ENCODE peak calls at places on chromosomes 12 and 14, in nine cellular contexts. H is stimulated activated CD8-positive, alpha-beta memory T cell treated with anti-CD3 and anti-CD28 coated beads, Interleukin-7, amount 100 ng/mL, for 24 hours; P is cardiac fibroblast; T is T-cell; W is NCI-H774; R is activated naive CD4-positive, alpha-beta T cell treated with anti-CD3 and anti-CD28 coated beads, Interleukin-2, amount 10 ng/mL, durations not matched to agents 7 days and 5 days; J is ACHN; K is amygdala; Z is EH. M is an unnamed sample.

GRCh38 chr12:119258149-119258548 is 76.4 kb upstream of the CCDC60 start:
- DNase-seq in P (no peak), J (no peak), W (peak; percentile 30), T (no peak), H (no peak), R (no peak), Z (no peak), K (no peak), M (no peak)

GRCh38 chr12:121355818-121356217 is 3.6 kb upstream of the ANAPC5 start:
- DNase-seq in P (no peak), K (no peak), H (no peak), Z (no peak), T (no peak), R (no peak), J (no peak), W (no peak), M (no peak)

GRCh38 chr14:71243697-71244096 is 336.4 kb downstream of the PCNX1 start:
- DNase-seq in K (no peak), P (peak; percentile 58), J (no peak), H (no peak), T (no peak), W (no peak), Z (peak; percentile 97), R (no peak), M (no peak)

GRCh38 chr12:56071648-56072047 is 8.3 kb upstream of the ERBB3 start:
- DNase-seq in Z (peak; percentile 84), P (peak; percentile 27), W (no peak), T (no peak), R (no peak), J (no peak), K (no peak), H (no peak), M (no peak)

GRCh38 chr12:24902521-24903304 is 46.2 kb downstream of the BCAT1 start:
- DNase-seq in P (peak; percentile 41), Z (peak; percentile 80), J (peak; percentile 47), W (no peak), H (no peak), K (peak; percentile 28), R (peak; percentile 52), T (no peak), M (no peak)

GRCh38 chr14:81256289-81256960 is 35.7 kb upstream of the GTF2A1 start:
- DNase-seq in Z (no peak), H (no peak), P (no peak), J (no peak), R (no peak), W (no peak), K (no peak), T (no peak), M (no peak)

GRCh38 chr12:4806439-4807115 is 86.4 kb downstream of the GALNT8 start:
- DNase-seq in P (no peak), K (no peak), T (no peak), R (no peak), H (no peak), W (no peak), J (no peak), Z (no peak), M (no peak)

GRCh38 chr12:121003650-121004049 is 12.6 kb downstream of the C12orf43 start:
- DNase-seq in P (no peak), T (no peak), W (no peak), H (no peak), K (no peak), Z (no peak), J (peak; percentile 46), R (no peak), M (no peak)

GRCh38 chr12:84508943-84509342 is 403.7 kb downstream of the SLC6A15 start:
- DNase-seq in H (no peak), J (no peak), Z (no peak), K (no peak), W (no peak), T (no peak), P (peak; percentile 26), R (no peak), M (no peak)

GRCh38 chr12:11705010-11705409 is 55.5 kb downstream of the ETV6 start:
- DNase-seq in R (no peak), Z (peak; percentile 90), W (no peak), P (peak; percentile 92), T (no peak), J (peak; percentile 97), H (no peak), K (no peak), M (no peak)

GRCh38 chr14:36515105-36515593 is 4.9 kb downstream of the NKX2-1 start:
- DNase-seq in W (peak; percentile 31), P (no peak), T (no peak), J (no peak), H (no peak), K (no peak), R (no peak), Z (no peak), M (no peak)

GRCh38 chr12:2804390-2805145 is 7.9 kb upstream of the ITFG2 start:
- DNase-seq in J (peak; percentile 80), Z (peak; percentile 84), H (no peak), K (peak; percentile 3), P (peak; percentile 92), R (no peak), T (no peak), W (no peak), M (no peak)

GRCh38 chr12:114408881-114409795 is 3.2 kb upstream of the TBX5 start:
- DNase-seq in R (no peak), J (no peak), P (peak; percentile 74), T (no peak), Z (peak; percentile 78), K (no peak), H (no peak), W (no peak), M (no peak)

GRCh38 chr12:53514626-53515290 is 7.5 kb upstream of the NPFF start:
- DNase-seq in J (no peak), K (no peak), P (no peak), T (no peak), Z (no peak), R (no peak), W (no peak), H (no peak), M (no peak)

GRCh38 chr14:45699451-45699850 is 446.4 kb upstream of the MIS18BP1 start:
- DNase-seq in Z (no peak), J (no peak), T (no peak), K (no peak), R (no peak), W (no peak), P (no peak), H (no peak), M (no peak)

GRCh38 chr14:78222746-78223145 is 52.6 kb downstream of the NRXN3 start:
- DNase-seq in T (no peak), H (no peak), K (no peak), W (no peak), J (no peak), R (no peak), Z (no peak), P (no peak), M (no peak)

GRCh38 chr14:85195872-85196477 is 334.0 kb upstream of the FLRT2 start:
- DNase-seq in R (no peak), T (no peak), J (peak; percentile 8), W (no peak), K (no peak), P (peak; percentile 41), H (no peak), Z (peak; percentile 17), M (no peak)

GRCh38 chr12:91009319-91009950 is 4.7 kb upstream of the EPYC start:
- DNase-seq in W (no peak), R (no peak), P (peak; percentile 9), T (no peak), H (no peak), Z (peak; percentile 7), K (no peak), J (no peak), M (no peak)

GRCh38 chr14:33714527-33715222 is 236.2 kb downstream of the EGLN3 start:
- DNase-seq in W (peak; percentile 12), Z (peak; percentile 79), J (no peak), H (no peak), K (no peak), T (no peak), R (no peak), P (peak; percentile 13), M (no peak)

GRCh38 chr12:26338574-26339572 is 143.5 kb downstream of the SSPN start:
- DNase-seq in H (no peak), P (peak; percentile 32), W (no peak), R (no peak), J (no peak), T (no peak), Z (peak; percentile 70), K (peak; percentile 50), M (no peak)

GRCh38 chr12:111819191-111820158 is 22.6 kb upstream of the MAPKAPK5 start:
- DNase-seq in W (peak; percentile 75), J (no peak), H (no peak), T (no peak), R (no peak), Z (peak; percentile 27), P (no peak), K (no peak), M (no peak)

GRCh38 chr14:69547701-69548348 is 26.8 kb downstream of the CCDC177 start:
- DNase-seq in W (no peak), P (peak; percentile 20), K (no peak), R (peak; percentile 36), T (no peak), J (no peak), Z (peak; percentile 20), H (no peak), M (no peak)

GRCh38 chr12:116535241-116535640 is 23.9 kb upstream of the MAP1LC3B2 start:
- DNase-seq in W (no peak), K (no peak), H (no peak), P (no peak), Z (no peak), J (no peak), R (no peak), T (no peak), M (no peak)

GRCh38 chr14:71371711-71372396 is 464.6 kb downstream of the PCNX1 start:
- DNase-seq in K (no peak), W (no peak), J (peak; percentile 27), P (peak; percentile 51), T (no peak), Z (peak; percentile 77), H (no peak), R (no peak), M (no peak)

GRCh38 chr12:26402648-26403047 is 207.3 kb downstream of the SSPN start:
- DNase-seq in H (no peak), R (no peak), J (peak; percentile 45), W (peak; percentile 98), Z (no peak), T (no peak), P (no peak), K (no peak), M (no peak)

GRCh38 chr12:121776190-121777098 is 17.0 kb downstream of the RHOF start:
- DNase-seq in K (peak; percentile 22), T (peak; percentile 88), W (peak; percentile 56), P (peak; percentile 71), Z (peak; percentile 60), H (peak; percentile 89), J (peak; percentile 83), R (peak; percentile 93), M (peak; percentile 85)

GRCh38 chr12:78878447-78878846 is 13.9 kb downstream of the SYT1 start:
- DNase-seq in P (no peak), J (no peak), K (no peak), T (no peak), Z (no peak), R (no peak), H (no peak), W (no peak), M (no peak)

GRCh38 chr12:56947633-56948535 is 9.5 kb downstream of the RDH16 start:
- DNase-seq in T (no peak), W (no peak), R (no peak), Z (peak; percentile 19), J (peak; percentile 30), P (no peak), H (no peak), K (no peak), M (no peak)

GRCh38 chr12:127594351-127594970 is 672.5 kb upstream of the TMEM132C start:
- DNase-seq in P (no peak), K (no peak), W (no peak), Z (no peak), J (no peak), R (no peak), T (no peak), H (no peak), M (no peak)

GRCh38 chr12:2691340-2692111 is 103.2 kb upstream of the FKBP4 start:
- DNase-seq in K (no peak), P (no peak), R (peak; percentile 75), H (no peak), W (no peak), Z (no peak), T (peak; percentile 38), J (no peak), M (peak; percentile 52)

GRCh38 chr12:102107970-102108369 is 11.9 kb downstream of the NUP37 start:
- DNase-seq in Z (no peak), W (no peak), R (no peak), H (no peak), P (no peak), K (no peak), J (no peak), T (no peak), M (no peak)

M was measured in CD4-positive, CD25-positive, alpha-beta regulatory T cell.